ENCODE peak calls at places on chromosomes 1 and 21, in five cellular contexts. One of them, this sample, is unnamed.

GRCh38 chr21:15222711-15223110 is 157.9 kb upstream of the NRIP1 start:
- DNase-seq in thoracic aorta: no peak
- DNase-seq in heart right ventricle: no peak
- DNase-seq in K562: no peak
- DNase-seq in CD8-positive, alpha-beta T cell: no peak
- DNase-seq in this sample: no peak

GRCh38 chr1:64691631-64692030 is 53.2 kb upstream of the RAVER2 start:
- DNase-seq in CD8-positive, alpha-beta T cell: no peak
- DNase-seq in thoracic aorta: no peak
- DNase-seq in K562: no peak
- DNase-seq in heart right ventricle: no peak
- DNase-seq in this sample: no peak

GRCh38 chr1:93735722-93736121 is 54.1 kb upstream of the BCAR3 start:
- DNase-seq in heart right ventricle: no peak
- DNase-seq in K562: no peak
- DNase-seq in thoracic aorta: no peak
- DNase-seq in CD8-positive, alpha-beta T cell: no peak
- DNase-seq in this sample: no peak

GRCh38 chr1:119249283-119249682 is 108.8 kb upstream of the WARS2 start:
- DNase-seq in thoracic aorta: no peak
- DNase-seq in heart right ventricle: no peak
- DNase-seq in CD8-positive, alpha-beta T cell: no peak
- DNase-seq in K562: no peak
- DNase-seq in this sample: no peak

GRCh38 chr1:42971848-42972291 is 13.2 kb upstream of the SLC2A1 start:
- DNase-seq in thoracic aorta: no peak
- DNase-seq in K562: no peak
- DNase-seq in heart right ventricle: no peak
- DNase-seq in CD8-positive, alpha-beta T cell: no peak
- DNase-seq in this sample: no peak

GRCh38 chr1:111141803-111142202 is 1.8 kb downstream of the CEPT1 start:
- DNase-seq in K562: no peak
- DNase-seq in CD8-positive, alpha-beta T cell: no peak
- DNase-seq in thoracic aorta: no peak
- DNase-seq in heart right ventricle: no peak
- DNase-seq in this sample: no peak

GRCh38 chr1:212584092-212584886 is 24.3 kb upstream of the ATF3 start:
- DNase-seq in CD8-positive, alpha-beta T cell: no peak
- DNase-seq in thoracic aorta: no peak
- DNase-seq in K562: no peak
- DNase-seq in heart right ventricle: no peak
- DNase-seq in this sample: no peak

GRCh38 chr1:31934251-31934650 is 3.9 kb downstream of the PTP4A2 start:
- DNase-seq in CD8-positive, alpha-beta T cell: no peak
- DNase-seq in heart right ventricle: no peak
- DNase-seq in thoracic aorta: no peak
- DNase-seq in K562: no peak
- DNase-seq in this sample: no peak

GRCh38 chr1:217482356-217483102 is 148.4 kb downstream of the GPATCH2 start:
- DNase-seq in K562: no peak
- DNase-seq in CD8-positive, alpha-beta T cell: no peak
- DNase-seq in heart right ventricle: no peak
- DNase-seq in thoracic aorta: no peak
- DNase-seq in this sample: no peak

GRCh38 chr1:210707300-210707699 is 378.6 kb downstream of the HHAT start:
- DNase-seq in K562: no peak
- DNase-seq in thoracic aorta: no peak
- DNase-seq in heart right ventricle: no peak
- DNase-seq in CD8-positive, alpha-beta T cell: no peak
- DNase-seq in this sample: no peak

GRCh38 chr1:10528066-10529014 is 53.6 kb downstream of the PEX14 start:
- DNase-seq in CD8-positive, alpha-beta T cell: no peak
- DNase-seq in K562: no peak
- DNase-seq in heart right ventricle: peak
- DNase-seq in thoracic aorta: peak
- DNase-seq in this sample: peak

GRCh38 chr1:110631836-110632620 is 25.9 kb upstream of the KCNA2 start:
- DNase-seq in heart right ventricle: no peak
- DNase-seq in thoracic aorta: no peak
- DNase-seq in K562: no peak
- DNase-seq in CD8-positive, alpha-beta T cell: no peak
- DNase-seq in this sample: peak

GRCh38 chr1:157156058-157156541 is 17.9 kb upstream of the ETV3 start:
- DNase-seq in heart right ventricle: peak
- DNase-seq in CD8-positive, alpha-beta T cell: peak
- DNase-seq in K562: peak
- DNase-seq in thoracic aorta: no peak
- DNase-seq in this sample: peak

GRCh38 chr1:183533617-183534174 is 56.6 kb downstream of the NCF2 start:
- DNase-seq in K562: no peak
- DNase-seq in heart right ventricle: no peak
- DNase-seq in thoracic aorta: no peak
- DNase-seq in CD8-positive, alpha-beta T cell: no peak
- DNase-seq in this sample: no peak

GRCh38 chr1:43134068-43134467 is 38.0 kb downstream of the EBNA1BP2 start:
- DNase-seq in K562: peak
- DNase-seq in thoracic aorta: no peak
- DNase-seq in heart right ventricle: no peak
- DNase-seq in CD8-positive, alpha-beta T cell: no peak
- DNase-seq in this sample: no peak

GRCh38 chr1:201011616-201012015 is 11.9 kb downstream of the KIF21B start:
- DNase-seq in thoracic aorta: no peak
- DNase-seq in heart right ventricle: no peak
- DNase-seq in K562: no peak
- DNase-seq in CD8-positive, alpha-beta T cell: no peak
- DNase-seq in this sample: no peak

GRCh38 chr1:245096330-245097066 is 58.3 kb upstream of the KIF26B start:
- DNase-seq in heart right ventricle: no peak
- DNase-seq in CD8-positive, alpha-beta T cell: no peak
- DNase-seq in K562: no peak
- DNase-seq in thoracic aorta: no peak
- DNase-seq in this sample: no peak

GRCh38 chr1:73326663-73327062 is 871.3 kb downstream of the LRRIQ3 start:
- DNase-seq in heart right ventricle: no peak
- DNase-seq in CD8-positive, alpha-beta T cell: no peak
- DNase-seq in thoracic aorta: no peak
- DNase-seq in K562: no peak
- DNase-seq in this sample: no peak

GRCh38 chr1:217889401-217889800 is 258.3 kb downstream of the SPATA17 start:
- DNase-seq in CD8-positive, alpha-beta T cell: no peak
- DNase-seq in heart right ventricle: no peak
- DNase-seq in K562: no peak
- DNase-seq in thoracic aorta: no peak
- DNase-seq in this sample: peak

GRCh38 chr1:178169649-178170048 is 75.7 kb downstream of the RASAL2 start:
- DNase-seq in K562: no peak
- DNase-seq in thoracic aorta: no peak
- DNase-seq in CD8-positive, alpha-beta T cell: no peak
- DNase-seq in heart right ventricle: no peak
- DNase-seq in this sample: no peak

GRCh38 chr1:237065903-237066302 is 23.9 kb downstream of the RYR2 start:
- DNase-seq in thoracic aorta: no peak
- DNase-seq in heart right ventricle: no peak
- DNase-seq in CD8-positive, alpha-beta T cell: no peak
- DNase-seq in K562: no peak
- DNase-seq in this sample: no peak

GRCh38 chr1:65141394-65141793 is 6.6 kb upstream of the AK4 start:
- DNase-seq in K562: no peak
- DNase-seq in heart right ventricle: no peak
- DNase-seq in CD8-positive, alpha-beta T cell: no peak
- DNase-seq in thoracic aorta: no peak
- DNase-seq in this sample: no peak

GRCh38 chr21:42295845-42296244 is 19.4 kb downstream of the TFF3 start:
- DNase-seq in K562: no peak
- DNase-seq in heart right ventricle: no peak
- DNase-seq in thoracic aorta: no peak
- DNase-seq in CD8-positive, alpha-beta T cell: no peak
- DNase-seq in this sample: no peak

GRCh38 chr1:163875214-163875926 is 553.6 kb downstream of the NUF2 start:
- DNase-seq in CD8-positive, alpha-beta T cell: no peak
- DNase-seq in thoracic aorta: no peak
- DNase-seq in heart right ventricle: peak
- DNase-seq in K562: no peak
- DNase-seq in this sample: no peak

GRCh38 chr1:185317886-185318310 is 855 bp upstream of the IVNS1ABP start:
- DNase-seq in K562: peak
- DNase-seq in CD8-positive, alpha-beta T cell: peak
- DNase-seq in heart right ventricle: peak
- DNase-seq in thoracic aorta: no peak
- DNase-seq in this sample: peak

GRCh38 chr1:181778630-181779285 is 282.8 kb downstream of the ZNF648 start:
- DNase-seq in CD8-positive, alpha-beta T cell: no peak
- DNase-seq in K562: no peak
- DNase-seq in thoracic aorta: no peak
- DNase-seq in heart right ventricle: no peak
- DNase-seq in this sample: no peak

GRCh38 chr1:89987170-89987819 is 7.6 kb upstream of the ZNF326 start:
- DNase-seq in heart right ventricle: peak
- DNase-seq in K562: peak
- DNase-seq in thoracic aorta: no peak
- DNase-seq in CD8-positive, alpha-beta T cell: no peak
- DNase-seq in this sample: peak

GRCh38 chr1:51512120-51512519 is 6.9 kb downstream of the EPS15 start:
- DNase-seq in heart right ventricle: no peak
- DNase-seq in K562: no peak
- DNase-seq in thoracic aorta: no peak
- DNase-seq in CD8-positive, alpha-beta T cell: no peak
- DNase-seq in this sample: no peak

GRCh38 chr1:60672435-60672834 is 409.9 kb upstream of the NFIA start:
- DNase-seq in K562: no peak
- DNase-seq in CD8-positive, alpha-beta T cell: no peak
- DNase-seq in heart right ventricle: no peak
- DNase-seq in thoracic aorta: no peak
- DNase-seq in this sample: no peak

GRCh38 chr1:86200901-86201300 is 44.3 kb upstream of the COL24A1 start:
- DNase-seq in K562: no peak
- DNase-seq in heart right ventricle: no peak
- DNase-seq in thoracic aorta: no peak
- DNase-seq in CD8-positive, alpha-beta T cell: no peak
- DNase-seq in this sample: no peak

GRCh38 chr1:179007233-179007632 is 18.5 kb upstream of the FAM20B start:
- DNase-seq in heart right ventricle: no peak
- DNase-seq in thoracic aorta: no peak
- DNase-seq in K562: no peak
- DNase-seq in CD8-positive, alpha-beta T cell: no peak
- DNase-seq in this sample: no peak

GRCh38 chr1:231059566-231060193 is 19.6 kb upstream of the FAM89A start:
- DNase-seq in CD8-positive, alpha-beta T cell: no peak
- DNase-seq in thoracic aorta: no peak
- DNase-seq in K562: no peak
- DNase-seq in heart right ventricle: no peak
- DNase-seq in this sample: no peak

GRCh38 chr1:206706298-206706791 is 21.6 kb downstream of the MAPKAPK2 start:
- DNase-seq in K562: no peak
- DNase-seq in CD8-positive, alpha-beta T cell: no peak
- DNase-seq in thoracic aorta: peak
- DNase-seq in heart right ventricle: no peak
- DNase-seq in this sample: peak

GRCh38 chr1:11281518-11282331 is 8.7 kb downstream of the UBIAD1 start:
- DNase-seq in K562: no peak
- DNase-seq in thoracic aorta: no peak
- DNase-seq in heart right ventricle: no peak
- DNase-seq in CD8-positive, alpha-beta T cell: no peak
- DNase-seq in this sample: no peak

GRCh38 chr1:183416850-183417690 is 1.1 kb downstream of the NMNAT2 start:
- DNase-seq in heart right ventricle: peak
- DNase-seq in CD8-positive, alpha-beta T cell: no peak
- DNase-seq in K562: no peak
- DNase-seq in thoracic aorta: no peak
- DNase-seq in this sample: peak

DNA sequence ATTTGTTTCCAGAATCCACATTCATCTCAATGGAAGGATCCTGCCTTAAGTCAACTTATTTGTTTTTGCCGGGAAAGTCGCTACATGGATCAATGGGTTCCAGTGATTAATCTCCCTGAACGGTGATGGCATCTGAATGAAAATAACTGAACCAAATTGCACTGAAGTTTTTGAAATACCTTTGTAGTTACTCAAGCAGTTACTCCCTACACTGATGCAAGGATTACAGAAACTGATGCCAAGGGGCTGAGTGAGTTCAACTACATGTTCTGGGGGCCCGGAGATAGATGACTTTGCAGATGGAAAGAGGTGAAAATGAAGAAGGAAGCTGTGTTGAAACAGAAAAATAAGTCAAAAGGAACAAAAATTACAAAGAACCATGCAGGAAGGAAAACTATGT is 2.6 kb downstream of the GADD45A start:
- DNase-seq in thoracic aorta: no peak
- DNase-seq in heart right ventricle: no peak
- DNase-seq in K562: no peak
- DNase-seq in CD8-positive, alpha-beta T cell: no peak
- DNase-seq in this sample: no peak
- H3K4me3 ChIP-seq in thoracic aorta: peak
- H3K4me3 ChIP-seq in heart right ventricle: no peak
- H3K4me3 ChIP-seq in K562: peak
- H3K4me3 ChIP-seq in CD8-positive, alpha-beta T cell: no peak
- H3K4me3 ChIP-seq in this sample: peak

GRCh38 chr1:241423541-241424479 is 66.8 kb upstream of the RGS7 start:
- DNase-seq in heart right ventricle: no peak
- DNase-seq in thoracic aorta: no peak
- DNase-seq in K562: no peak
- DNase-seq in CD8-positive, alpha-beta T cell: no peak
- DNase-seq in this sample: peak
- H3K4me3 ChIP-seq in heart right ventricle: no peak
- H3K4me3 ChIP-seq in thoracic aorta: peak
- H3K4me3 ChIP-seq in K562: peak
- H3K4me3 ChIP-seq in CD8-positive, alpha-beta T cell: no peak
- H3K4me3 ChIP-seq in this sample: peak

GRCh38 chr1:3067301-3067670 is 1.7 kb upstream of the PRDM16 start:
- DNase-seq in CD8-positive, alpha-beta T cell: no peak
- DNase-seq in K562: no peak
- DNase-seq in heart right ventricle: no peak
- DNase-seq in thoracic aorta: no peak
- DNase-seq in this sample: peak
- H3K4me3 ChIP-seq in CD8-positive, alpha-beta T cell: no peak
- H3K4me3 ChIP-seq in K562: no peak
- H3K4me3 ChIP-seq in heart right ventricle: peak
- H3K4me3 ChIP-seq in thoracic aorta: peak
- H3K4me3 ChIP-seq in this sample: no peak

GRCh38 chr1:198932351-198932991 is 293.6 kb downstream of the PTPRC start:
- DNase-seq in thoracic aorta: no peak
- DNase-seq in K562: no peak
- DNase-seq in CD8-positive, alpha-beta T cell: no peak
- DNase-seq in heart right ventricle: no peak
- DNase-seq in this sample: no peak

GRCh38 chr1:198929961-198930599 is 291.2 kb downstream of the PTPRC start:
- DNase-seq in heart right ventricle: no peak
- DNase-seq in K562: no peak
- DNase-seq in CD8-positive, alpha-beta T cell: no peak
- DNase-seq in thoracic aorta: no peak
- DNase-seq in this sample: no peak

GRCh38 chr1:198927129-198927528 is 288.3 kb downstream of the PTPRC start:
- DNase-seq in K562: no peak
- DNase-seq in thoracic aorta: no peak
- DNase-seq in heart right ventricle: no peak
- DNase-seq in CD8-positive, alpha-beta T cell: no peak
- DNase-seq in this sample: no peak

GRCh38 chr1:198925575-198925974 is 286.7 kb downstream of the PTPRC start:
- DNase-seq in thoracic aorta: no peak
- DNase-seq in K562: no peak
- DNase-seq in heart right ventricle: no peak
- DNase-seq in CD8-positive, alpha-beta T cell: no peak
- DNase-seq in this sample: no peak

GRCh38 chr1:198929111-198929604 is 290.3 kb downstream of the PTPRC start:
- DNase-seq in heart right ventricle: no peak
- DNase-seq in CD8-positive, alpha-beta T cell: no peak
- DNase-seq in thoracic aorta: no peak
- DNase-seq in K562: no peak
- DNase-seq in this sample: no peak
- H3K4me3 ChIP-seq in heart right ventricle: no peak
- H3K4me3 ChIP-seq in CD8-positive, alpha-beta T cell: no peak
- H3K4me3 ChIP-seq in thoracic aorta: no peak
- H3K4me3 ChIP-seq in K562: no peak
- H3K4me3 ChIP-seq in this sample: no peak